ENCODE peak calls at places on chromosomes 3 and 15, in eight cellular contexts. Z, S, L, Y, N, O, I and D are unnamed samples.
A peak's percentile ranks its signal among the peaks of the same experiment; 100 is the strongest.

GRCh38 chr15:74040115-74040850 is 42.1 kb downstream of the GOLGA6A start:
- DNase-seq in L (peak; percentile 90), Z (peak; percentile 92), I (no peak), S (no peak), Y (no peak), O (no peak), N (peak; percentile 40), D (no peak)

GRCh38 chr15:64950888-64951287 is 38.8 kb downstream of the SPG21 start:
- DNase-seq in I (no peak), N (no peak), Y (no peak), O (no peak), Z (no peak), S (no peak), L (no peak), D (no peak)

GRCh38 chr3:102466001-102466400 is 31.2 kb downstream of the ZPLD1 start:
- DNase-seq in Y (no peak), O (no peak), S (no peak), N (peak; percentile 13), I (no peak), L (no peak), Z (no peak), D (no peak)

GRCh38 chr3:15610083-15610482 is 8.5 kb downstream of the BTD start:
- DNase-seq in N (peak; percentile 91), O (no peak), S (no peak), Z (peak; percentile 41), I (no peak), L (no peak), Y (no peak), D (no peak)

GRCh38 chr3:97817965-97818364 is 3.8 kb upstream of the CRYBG3 start:
- DNase-seq in S (no peak), Y (peak; percentile 29), O (no peak), Z (no peak), I (no peak), L (no peak), N (no peak), D (no peak)

GRCh38 chr3:189260556-189261493 is 89.1 kb downstream of the TPRG1 start:
- DNase-seq in O (no peak), I (no peak), S (no peak), Z (peak; percentile 68), Y (no peak), N (no peak), L (peak; percentile 59), D (no peak)

GRCh38 chr3:11060500-11061251 is 68.1 kb downstream of the SLC6A1 start:
- DNase-seq in L (peak; percentile 79), Z (peak; percentile 91), S (peak; percentile 36), O (peak; percentile 6), Y (peak; percentile 81), I (peak; percentile 67), N (peak; percentile 57), D (peak; percentile 54)

GRCh38 chr3:186511702-186512101 is 32.5 kb downstream of the CRYGS start:
- DNase-seq in L (no peak), I (no peak), S (no peak), N (no peak), Z (no peak), Y (no peak), O (no peak), D (no peak)

GRCh38 chr15:58472821-58473581 is 41.2 kb downstream of the LIPC start:
- DNase-seq in Y (no peak), S (peak; percentile 21), Z (no peak), N (no peak), I (no peak), L (no peak), O (no peak), D (no peak)

GRCh38 chr3:119457260-119457659 is 6.2 kb downstream of the TMEM39A start:
- DNase-seq in I (no peak), S (no peak), Y (no peak), Z (no peak), O (no peak), N (no peak), L (no peak), D (no peak)

GRCh38 chr3:77412591-77412990 is 372.7 kb downstream of the ROBO2 start:
- DNase-seq in Y (no peak), I (no peak), O (no peak), Z (no peak), N (no peak), S (no peak), L (no peak), D (no peak)

GRCh38 chr3:46742992-46743391 is 25.3 kb upstream of the PRSS50 start:
- DNase-seq in I (no peak), S (no peak), L (no peak), Z (no peak), Y (no peak), O (no peak), N (no peak), D (no peak)

GRCh38 chr3:14403636-14404395 is 1.4 kb downstream of the SLC6A6 start:
- DNase-seq in I (no peak), N (peak; percentile 24), L (peak; percentile 79), Z (peak; percentile 64), S (no peak), Y (no peak), O (no peak), D (no peak)

GRCh38 chr3:149605902-149606301 is 51.9 kb downstream of the WWTR1 start:
- DNase-seq in L (no peak), Y (no peak), Z (no peak), S (no peak), N (peak; percentile 52), O (no peak), I (no peak), D (no peak)

GRCh38 chr3:188067932-188068331 is 86.0 kb upstream of the LPP start:
- DNase-seq in S (no peak), I (no peak), Y (no peak), N (peak; percentile 14), O (no peak), Z (peak; percentile 67), L (no peak), D (no peak)

GRCh38 chr3:160400048-160400630 is 689 bp downstream of the SMC4 start:
- DNase-seq in I (peak; percentile 30), O (peak; percentile 7), Z (peak; percentile 39), L (peak; percentile 75), S (peak; percentile 27), Y (no peak), N (peak; percentile 32), D (peak; percentile 77)

GRCh38 chr3:82376883-82377282 is 615.4 kb upstream of the GBE1 start:
- DNase-seq in Z (no peak), L (no peak), Y (no peak), I (no peak), S (no peak), N (no peak), O (no peak), D (peak; percentile 13)

GRCh38 chr15:89179966-89180875 is 41.2 kb downstream of the RLBP1 start:
- DNase-seq in I (no peak), N (no peak), S (no peak), Z (no peak), L (no peak), O (no peak), Y (no peak), D (no peak)

GRCh38 chr15:25184356-25185155 is 229.8 kb downstream of the SNRPN start:
- DNase-seq in O (no peak), N (no peak), Y (no peak), S (no peak), L (peak; percentile 50), Z (no peak), I (no peak), D (no peak)

GRCh38 chr3:127981097-127981496 is 66.1 kb downstream of the KBTBD12 start:
- DNase-seq in Z (no peak), N (no peak), O (no peak), S (no peak), Y (no peak), I (no peak), L (no peak), D (no peak)

GRCh38 chr3:40427045-40427669 is 30.0 kb upstream of the RPL14 start:
- DNase-seq in S (no peak), I (no peak), N (no peak), Z (no peak), Y (no peak), L (no peak), O (no peak), D (no peak)

GRCh38 chr15:67521770-67522568 is 1.0 kb downstream of the C15orf61 start:
- DNase-seq in Y (no peak), I (no peak), N (no peak), L (no peak), O (no peak), S (no peak), Z (peak; percentile 48), D (peak; percentile 60)

GRCh38 chr15:63037996-63038720 is 4.4 kb upstream of the TPM1 start:
- DNase-seq in N (no peak), O (no peak), Y (no peak), S (no peak), L (no peak), I (no peak), Z (no peak), D (no peak)

GRCh38 chr3:38281895-38282686 is at the start of gene SLC22A14:
- DNase-seq in N (no peak), I (no peak), S (no peak), L (no peak), Z (peak; percentile 4), O (no peak), Y (peak; percentile 31), D (peak; percentile 8)

GRCh38 chr3:9757427-9757826 is 7.7 kb downstream of the OGG1 start:
- DNase-seq in O (no peak), S (no peak), I (no peak), Y (no peak), N (no peak), Z (no peak), L (no peak), D (no peak)

GRCh38 chr3:181932039-181932438 is 220.3 kb downstream of the SOX2 start:
- DNase-seq in O (no peak), I (no peak), N (no peak), L (no peak), Z (no peak), Y (no peak), S (no peak), D (no peak)

GRCh38 chr3:43786953-43787305 is 96.2 kb downstream of the ABHD5 start:
- DNase-seq in O (no peak), N (no peak), L (peak; percentile 30), S (no peak), Z (no peak), Y (no peak), I (no peak), D (no peak)

GRCh38 chr3:117144832-117145231 is 435.3 kb downstream of the TUSC7 start:
- DNase-seq in Y (no peak), O (no peak), L (no peak), S (no peak), Z (peak; percentile 26), I (no peak), N (no peak), D (no peak)

GRCh38 chr3:132624790-132625189 is 27.7 kb downstream of the ACKR4 start:
- DNase-seq in L (no peak), Y (no peak), N (no peak), S (no peak), O (no peak), Z (no peak), I (no peak), D (no peak)

GRCh38 chr3:166829896-166830295 is 550.2 kb downstream of the ZBBX start:
- DNase-seq in O (no peak), L (no peak), Z (no peak), I (no peak), S (no peak), N (no peak), Y (no peak), D (no peak)

GRCh38 chr15:90211440-90212168 is 10.5 kb downstream of the SEMA4B start:
- DNase-seq in I (no peak), N (no peak), Y (no peak), S (no peak), O (no peak), Z (no peak), L (no peak), D (no peak)

GRCh38 chr3:106342386-106342785 is 473.6 kb upstream of the CBLB start:
- DNase-seq in Z (no peak), N (no peak), S (no peak), L (no peak), Y (no peak), O (no peak), I (no peak), D (no peak)

GRCh38 chr15:23687143-23687470 is at the start of gene NDN:
- DNase-seq in Y (no peak), Z (peak; percentile 91), S (no peak), I (peak; percentile 51), L (no peak), O (no peak), N (no peak), D (no peak)

GRCh38 chr3:43362183-43362582 is 75.8 kb downstream of the SNRK start:
- DNase-seq in Z (no peak), O (no peak), N (no peak), I (no peak), L (no peak), S (no peak), Y (no peak), D (no peak)